ENCODE peak calls at places on chromosomes 16 and 17, in eight cellular contexts. U is OCI-LY7; D is EH; Y is cardiac septum; X is MV-4-11; M is activated naive CD8-positive, alpha-beta T cell treated with anti-CD3 and anti-CD28 coated beads, Interleukin-2, amount 50 U/mL, for 16 hours; P is T1000; O is stimulated activated CD4-positive, alpha-beta T cell treated with anti-CD3 and anti-CD28 coated beads, TNF-alpha, amount 100 ng/mL, for 48 hours. J is an unnamed sample.

GRCh38 chr17:56319531-56319930 is 166.3 kb downstream of the ANKFN1 start:
- DNase-seq in D (peak), Y (no peak), X (peak), M (no peak), U (peak), O (no peak), P (no peak), J (no peak)

GRCh38 chr16:12837344-12837743 is 33.7 kb upstream of the CPPED1 start:
- DNase-seq in X (peak), Y (no peak), U (no peak), M (no peak), D (no peak), P (no peak), O (no peak), J (no peak)

GRCh38 chr16:31242197-31242596 is 17.6 kb upstream of the ITGAM start:
- DNase-seq in D (peak), U (no peak), Y (no peak), O (no peak), X (no peak), M (no peak), P (no peak), J (no peak)

GRCh38 chr16:68235105-68235881 is 634 bp downstream of the ESRP2 start:
- DNase-seq in Y (no peak), M (no peak), U (no peak), O (no peak), D (no peak), X (no peak), P (no peak), J (no peak)

GRCh38 chr16:85316321-85316919 is 204.1 kb upstream of the CIBAR2 start:
- DNase-seq in Y (no peak), M (no peak), O (no peak), U (peak), D (peak), P (no peak), X (peak), J (no peak)

GRCh38 chr17:34135841-34136240 is 119.2 kb upstream of the CCL2 start:
- DNase-seq in P (no peak), D (no peak), M (no peak), Y (no peak), U (no peak), X (no peak), O (no peak), J (no peak)

GRCh38 chr17:21283482-21284318 is 811 bp upstream of the MAP2K3 start:
- DNase-seq in M (no peak), D (peak), X (no peak), Y (no peak), O (no peak), U (no peak), P (no peak), J (no peak)

GRCh38 chr16:3065069-3065741 is at the start of gene IL32:
- DNase-seq in D (peak), M (peak), O (peak), X (no peak), P (peak), Y (peak), U (no peak), J (no peak)

GRCh38 chr17:2086306-2086705 is 31.4 kb downstream of the HIC1 start:
- DNase-seq in Y (no peak), O (no peak), U (peak), X (no peak), P (no peak), D (no peak), M (no peak), J (no peak)